ENCODE peak calls at places on chromosomes 7 and 10, in four cellular contexts. R, J, T and F are unnamed samples. For H3K27me3 and H3K36me3, the result is how much of the 10 kb centered on the place peaks cover.

GRCh38 chr10:5540080-5540479 is 15.3 kb downstream of the CALML3 start:
- DNase-seq in T (no peak), R (no peak), J (no peak), F (no peak)

GRCh38 chr7:102864958-102865357 is 47.8 kb upstream of the LRRC17 start:
- DNase-seq in T (no peak), R (no peak), J (no peak), F (no peak)

GRCh38 chr7:139252451-139252850 is 21.4 kb downstream of the UBN2 start:
- DNase-seq in R (no peak), J (no peak), T (no peak), F (no peak)

GRCh38 chr7:116577320-116577871 is 52.6 kb downstream of the CAV1 start:
- DNase-seq in J (no peak), T (no peak), R (peak), F (no peak)

GRCh38 chr7:81079736-81080135 is 160.9 kb upstream of the SEMA3C start:
- DNase-seq in T (no peak), J (no peak), R (no peak), F (no peak)

GRCh38 chr7:123341102-123341501 is 141.3 kb upstream of the SLC13A1 start:
- DNase-seq in J (no peak), T (no peak), R (no peak), F (no peak)

GRCh38 chr10:132669208-132669861 is 116.6 kb downstream of the NKX6-2 start:
- DNase-seq in J (peak), T (no peak), R (no peak), F (no peak)

GRCh38 chr7:127514499-127514898 is 70.9 kb downstream of the GCC1 start:
- DNase-seq in J (no peak), R (no peak), T (peak), F (no peak)

GRCh38 chr10:11553773-11554381 is 57.6 kb downstream of the USP6NL start:
- DNase-seq in T (no peak), R (peak), J (no peak), F (no peak)

GRCh38 chr7:2732959-2733584 is 45.1 kb downstream of the AMZ1 start:
- DNase-seq in T (no peak), J (no peak), R (no peak), F (no peak)

GRCh38 chr10:13078912-13079775 is 20.8 kb upstream of the OPTN start:
- DNase-seq in J (no peak), R (no peak), T (no peak), F (no peak)

GRCh38 chr7:81333004-81333403 is 414.2 kb upstream of the SEMA3C start:
- DNase-seq in R (no peak), T (no peak), J (no peak), F (peak)

GRCh38 chr7:134946260-134946659 is 40.0 kb upstream of the AGBL3 start:
- DNase-seq in R (no peak), J (no peak), T (no peak), F (no peak)

GRCh38 chr10:118957141-118957825 is 72.2 kb upstream of the NANOS1 start:
- DNase-seq in T (no peak), J (no peak), R (no peak), F (no peak)
- H3K27me3 ChIP-seq in T (under half), J (under half), R (under half), F (under half)

GRCh38 chr10:99731296-99732032 is 463 bp downstream of the COX15 start:
- DNase-seq in J (no peak), R (no peak), T (no peak), F (no peak)

GRCh38 chr10:99733366-99733765 is 1.3 kb downstream of the CUTC start:
- DNase-seq in T (no peak), J (no peak), R (no peak), F (no peak)

GRCh38 chr10:99732033-99732912 is at the start of the genes COX15 and CUTC:
- DNase-seq in R (peak), T (peak), J (peak), F (peak)

DNA sequence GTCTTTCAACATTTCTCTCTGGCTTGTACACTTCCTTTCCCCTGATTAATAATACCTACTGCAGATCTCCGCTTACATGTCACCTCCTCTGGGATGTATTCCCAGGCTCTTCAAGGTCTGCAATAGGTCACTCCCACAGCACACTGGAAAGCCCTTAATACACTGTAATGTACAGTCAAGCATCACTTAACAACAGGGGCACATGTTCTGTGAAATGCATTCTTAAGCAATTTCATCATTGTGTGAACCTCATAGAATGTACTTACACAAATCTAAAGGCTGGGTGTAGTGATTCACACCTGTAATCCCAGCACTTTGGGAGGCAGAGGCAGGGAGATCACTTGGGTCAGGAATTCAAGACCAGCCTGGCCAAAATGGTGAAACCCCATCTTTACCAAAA is 1.9 kb downstream of the COX15 start:
- DNase-seq in T (no peak), J (no peak), R (no peak), F (peak)
- H3K4me3 ChIP-seq in T (no peak), J (no peak), R (no peak), F (no peak)

GRCh38 chr10:28556142-28556541 is 23.2 kb downstream of the WAC start:
- DNase-seq in R (no peak), T (no peak), J (no peak), F (no peak)

GRCh38 chr10:28558923-28559508 is 26.1 kb downstream of the WAC start:
- DNase-seq in R (no peak), T (no peak), J (no peak), F (no peak)

GRCh38 chr10:28559661-28560060 is 26.7 kb downstream of the WAC start:
- DNase-seq in R (no peak), T (no peak), J (no peak), F (peak)

GRCh38 chr10:28560617-28561016 is 27.7 kb downstream of the WAC start:
- DNase-seq in J (no peak), T (no peak), R (no peak), F (no peak)

GRCh38 chr10:28558186-28558585 is 25.3 kb downstream of the WAC start:
- DNase-seq in J (no peak), T (no peak), R (no peak), F (no peak)
- H3K36me3 ChIP-seq in J (under half), T (under half), R (under half), F (under half)

GRCh38 chr7:155818154-155818819 is 6.0 kb upstream of the SHH start:
- DNase-seq in R (no peak), J (peak), T (no peak), F (no peak)
- H3K27me3 ChIP-seq in R (under half), J (under half), T (under half), F (under half)

DNA sequence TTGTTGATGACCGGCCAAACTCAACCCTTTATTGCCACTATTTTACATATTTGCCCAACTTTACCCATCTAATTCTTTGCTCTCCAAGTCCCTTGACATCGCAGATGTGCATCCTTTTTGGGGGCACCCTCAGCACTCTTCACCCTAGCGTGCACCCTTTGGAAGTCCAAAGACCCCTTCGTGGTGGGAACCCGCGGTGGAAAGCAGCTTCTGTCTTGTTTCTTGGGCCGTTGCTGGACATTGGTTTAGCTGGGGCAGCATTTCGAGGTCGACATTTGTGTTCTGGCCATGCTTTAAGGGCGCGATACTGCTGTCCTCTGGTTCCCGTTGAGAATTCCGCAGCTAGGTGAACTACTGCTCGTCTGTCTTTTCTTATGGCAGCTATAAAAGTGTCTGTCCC is 326 bp upstream of the PAPOLB start:
- DNase-seq in T (no peak), J (no peak), R (no peak), F (no peak)
- H3K4me3 ChIP-seq in T (no peak), J (no peak), R (no peak), F (peak)

GRCh38 chr10:73758704-73759511 is 14.7 kb downstream of the SEC24C start:
- DNase-seq in J (no peak), T (no peak), R (no peak), F (no peak)
- H3K36me3 ChIP-seq in J (half or more), T (half or more), R (under half), F (under half)

GRCh38 chr7:155536451-155536850 is 9.9 kb downstream of the CNPY1 start:
- DNase-seq in J (no peak), R (no peak), T (no peak), F (no peak)

GRCh38 chr7:155533827-155534690 is 12.3 kb downstream of the CNPY1 start:
- DNase-seq in R (no peak), J (no peak), T (no peak), F (no peak)

GRCh38 chr7:155532792-155533119 is 13.6 kb downstream of the CNPY1 start:
- DNase-seq in T (no peak), R (no peak), J (no peak), F (no peak)

GRCh38 chr7:155533120-155533826 is 13.1 kb downstream of the CNPY1 start:
- DNase-seq in J (no peak), R (no peak), T (no peak), F (no peak)

DNA sequence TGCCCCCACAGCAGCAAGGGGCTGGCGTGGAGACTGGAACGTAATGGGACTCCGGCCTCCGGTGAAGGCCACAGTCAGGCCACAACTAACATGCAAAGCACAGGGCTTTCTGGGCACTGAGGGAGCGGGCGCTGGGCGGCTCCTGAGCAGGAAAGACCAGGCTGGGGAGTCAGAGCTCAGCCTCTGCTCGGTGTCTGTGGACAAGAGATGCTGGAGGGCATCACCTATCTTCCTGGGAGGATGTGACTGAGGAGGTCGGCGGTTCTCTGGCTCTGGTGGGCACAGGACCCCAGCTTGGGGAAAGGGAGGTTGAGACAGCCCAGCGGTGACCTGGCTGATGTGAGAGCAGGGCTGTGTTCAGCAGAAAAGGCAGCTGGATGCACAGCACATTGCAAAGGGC is 11.7 kb downstream of the CNPY1 start:
- DNase-seq in R (no peak), T (no peak), J (no peak), F (no peak)
- H3K27me3 ChIP-seq in R (under half), T (under half), J (under half), F (half or more)

GRCh38 chr10:119598397-119598796 is 1.6 kb upstream of the TIAL1 start:
- DNase-seq in R (no peak), J (no peak), T (no peak), F (no peak)
- H3K4me3 ChIP-seq in R (peak), J (no peak), T (no peak), F (no peak)

GRCh38 chr10:3109196-3109595 is 41.8 kb downstream of the PFKP start:
- DNase-seq in T (no peak), R (no peak), J (no peak), F (no peak)

GRCh38 chr10:3110782-3111625 is 43.7 kb downstream of the PFKP start:
- DNase-seq in T (no peak), J (no peak), R (no peak), F (no peak)

GRCh38 chr10:3108033-3108432 is 40.7 kb downstream of the PFKP start:
- DNase-seq in J (no peak), T (no peak), R (no peak), F (no peak)

GRCh38 chr10:3108575-3109105 is 41.3 kb downstream of the PFKP start:
- DNase-seq in R (no peak), T (no peak), J (no peak), F (no peak)

DNA sequence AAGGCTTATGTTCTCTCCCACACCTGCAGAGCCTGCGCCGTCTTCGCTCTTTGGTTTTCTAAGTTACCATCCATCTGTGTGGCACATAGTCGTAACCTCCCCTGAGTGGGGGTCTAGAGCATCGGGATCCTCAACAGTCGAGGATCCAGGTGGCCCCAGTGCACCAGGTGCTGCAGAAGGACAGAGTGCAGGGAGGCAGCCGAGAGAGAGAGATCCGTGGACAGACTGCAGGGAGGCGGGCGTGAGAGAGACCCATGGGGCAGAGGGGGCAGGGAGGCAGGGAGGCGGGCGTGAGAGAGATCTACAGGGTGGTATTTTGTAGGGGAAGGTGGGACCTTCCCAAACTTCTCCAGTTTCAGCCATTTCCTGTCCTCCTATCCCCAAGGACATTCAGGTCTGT is 42.3 kb downstream of the PFKP start:
- DNase-seq in J (no peak), R (no peak), T (no peak), F (no peak)
- H3K36me3 ChIP-seq in J (under half), R (under half), T (half or more), F (under half)